ENCODE peak calls at places on chromosomes 16 and 17, in nine cellular contexts. B is stomach, J is AG10803, G is mucosa of descending colon, X is A549, Q is neural progenitor cell, V is heart right ventricle, I is brain microvascular endothelial cell, N is AG04450. R is an unnamed sample.

GRCh38 chr16:65875362-65876199 is 490.9 kb upstream of the CDH5 start:
- DNase-seq in B (no peak), J (no peak), G (no peak), X (no peak), Q (peak), V (no peak), I (no peak), N (no peak), R (no peak)

GRCh38 chr17:27977751-27978688 is 64.5 kb upstream of the NLK start:
- DNase-seq in B (no peak), J (no peak), G (no peak), X (no peak), Q (no peak), V (no peak), I (no peak), N (no peak), R (no peak)

GRCh38 chr17:39608601-39609000 is 881 bp upstream of the NEUROD2 start:
- DNase-seq in B (no peak), J (no peak), G (no peak), X (peak), Q (no peak), V (no peak), I (no peak), N (no peak), R (no peak)

GRCh38 chr16:49858200-49859129 is 2.6 kb upstream of the ZNF423 start:
- DNase-seq in B (no peak), J (no peak), G (peak), X (peak), Q (peak), V (peak), I (no peak), N (no peak), R (no peak)

GRCh38 chr16:12675852-12676251 is 127.8 kb downstream of the CPPED1 start:
- DNase-seq in B (no peak), J (peak), G (no peak), X (peak), Q (no peak), V (no peak), I (peak), N (no peak), R (peak)

GRCh38 chr16:72743011-72743761 is 304.7 kb downstream of the ZFHX3 start:
- DNase-seq in B (no peak), J (peak), G (no peak), X (no peak), Q (no peak), V (no peak), I (no peak), N (no peak), R (no peak)

GRCh38 chr16:79571753-79572544 is 28.6 kb downstream of the MAF start:
- DNase-seq in B (no peak), J (no peak), G (no peak), X (no peak), Q (peak), V (no peak), I (no peak), N (no peak), R (no peak)

GRCh38 chr16:27083861-27084261 is 17.1 kb downstream of the C16orf82 start:
- DNase-seq in B (no peak), J (no peak), G (no peak), X (no peak), Q (peak), V (peak), I (no peak), N (no peak), R (no peak)

GRCh38 chr17:41682611-41683010 is 6.1 kb upstream of the EIF1 start:
- DNase-seq in B (no peak), J (no peak), G (no peak), X (no peak), Q (no peak), V (no peak), I (no peak), N (no peak), R (no peak)
- TF ChIP-seq CTCF in B (no peak), J (no peak), G (no peak), X (no peak), Q (no peak), V (no peak), I (no peak), N (no peak), R (no peak)

DNA sequence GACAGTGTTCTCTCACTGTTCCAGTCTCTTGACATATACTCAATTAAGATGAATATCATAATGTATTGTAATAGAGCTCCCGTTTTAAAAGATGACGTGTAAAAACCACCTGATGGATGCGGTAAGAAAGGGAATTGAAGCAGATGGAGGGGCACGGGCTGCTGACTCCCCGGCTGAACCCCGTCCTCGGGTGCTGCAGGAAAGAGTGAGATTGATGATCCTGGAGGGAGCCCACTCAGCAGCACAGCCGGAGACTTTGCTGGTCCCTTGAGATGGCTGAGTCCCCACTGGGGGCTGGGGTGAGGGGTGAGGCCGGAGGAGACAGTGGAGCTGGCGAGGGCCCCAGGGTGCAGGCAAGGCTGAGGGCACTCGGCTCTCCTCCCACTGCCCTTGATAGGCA is 217.4 kb downstream of the RPTOR start:
- DNase-seq in B (no peak), J (no peak), G (no peak), X (no peak), Q (no peak), V (no peak), I (no peak), N (no peak), R (no peak)
- H3K4me3 ChIP-seq in B (no peak), J (no peak), G (no peak), X (no peak), Q (no peak), V (no peak), I (no peak), N (no peak), R (no peak)

GRCh38 chr17:74865504-74866197 is 6.0 kb upstream of the GRIN2C start:
- DNase-seq in B (no peak), J (no peak), G (no peak), X (no peak), Q (no peak), V (no peak), I (no peak), N (no peak), R (no peak)
- TF ChIP-seq CTCF in B (no peak), J (no peak), G (no peak), X (no peak), Q (no peak), V (no peak), I (peak), N (no peak), R (no peak)

DNA sequence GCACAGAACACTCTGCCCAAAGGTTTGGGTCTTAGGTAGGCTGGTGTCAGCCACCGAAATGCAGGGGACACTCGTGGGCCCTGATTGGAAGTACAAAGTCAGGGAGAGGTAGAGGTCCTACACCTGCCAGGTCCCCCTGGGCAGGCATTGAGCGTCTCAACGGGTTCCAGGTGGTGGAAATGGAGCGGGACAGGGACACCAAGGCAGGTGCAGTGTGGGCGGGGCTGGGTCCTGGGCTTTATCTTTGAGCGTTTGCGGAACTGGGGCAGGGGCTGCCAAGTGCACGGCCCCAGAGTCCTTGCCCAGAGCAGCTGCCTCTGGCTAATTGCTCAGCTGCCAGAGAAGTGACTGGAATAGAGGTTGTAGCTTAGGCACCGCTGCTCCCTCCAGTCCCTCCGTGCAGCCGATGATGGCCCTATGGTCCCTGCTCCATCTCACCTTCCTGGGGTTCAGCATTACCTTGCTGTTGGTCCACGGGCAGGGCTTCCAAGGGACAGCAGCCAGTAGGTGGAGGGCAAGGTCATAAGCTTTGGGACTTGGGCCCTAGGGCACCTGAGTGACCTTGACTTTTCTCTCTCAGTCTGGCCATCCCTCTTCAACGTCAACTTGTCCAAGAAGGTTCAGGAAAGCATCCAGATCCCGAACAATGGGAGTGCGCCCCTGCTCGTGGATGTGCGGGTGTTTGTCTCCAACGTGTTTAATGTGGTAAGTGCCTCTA is at the start of gene ZACN:
- DNase-seq in B (no peak), J (no peak), G (no peak), X (no peak), Q (no peak), V (no peak), I (no peak), N (no peak), R (no peak)
- H3K4me3 ChIP-seq in B (no peak), J (no peak), G (no peak), X (no peak), Q (peak), V (no peak), I (no peak), N (no peak), R (no peak)

DNA sequence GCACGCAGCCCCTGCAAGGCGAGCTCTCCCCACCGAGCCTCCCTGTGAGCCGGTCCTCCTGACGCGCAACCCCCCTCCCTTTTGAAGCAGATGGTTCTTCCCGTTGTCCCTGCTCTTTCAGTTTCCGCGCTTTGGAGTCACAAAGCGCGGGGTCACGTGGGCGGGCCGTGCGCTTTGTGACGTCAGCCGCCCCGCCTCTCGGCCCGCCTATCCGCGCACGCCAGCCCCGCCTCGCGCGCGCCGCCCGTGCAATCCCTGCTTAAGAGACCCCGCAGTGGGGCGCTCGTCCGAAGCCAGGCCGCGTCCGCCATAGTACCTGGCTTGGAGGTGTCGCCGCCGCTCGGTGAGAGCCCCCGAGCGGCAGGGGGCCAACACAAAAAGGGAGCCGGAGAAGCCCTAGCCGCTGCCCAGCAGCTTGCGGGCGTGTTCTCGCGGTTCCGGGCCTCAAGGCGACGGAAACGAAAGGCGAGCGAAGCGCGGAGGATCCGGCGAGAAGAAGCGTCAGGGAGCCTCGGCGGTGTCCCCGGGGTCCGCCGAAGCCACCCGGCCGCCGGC is at the start of gene RBBP6:
- DNase-seq in B (peak), J (peak), G (peak), X (peak), Q (peak), V (peak), I (peak), N (peak), R (peak)
- TF ChIP-seq CTCF in B (no peak), J (no peak), G (peak), X (peak), Q (peak), V (peak), I (peak), N (peak), R (peak)

R was measured in AG04449.